ENCODE peak calls at places on chromosomes 6 and 20, in five cellular contexts. J, Q, B, X and U are unnamed samples.

GRCh38 chr6:98769546-98769945 is 64.8 kb upstream of the POU3F2 start:
- DNase-seq in X (no peak), J (peak; percentile 24), B (peak; percentile 19), Q (peak; percentile 40), U (no peak)

GRCh38 chr6:109867009-109867969 is 110.8 kb upstream of the GPR6 start:
- DNase-seq in Q (no peak), B (no peak), X (no peak), J (no peak), U (no peak)

GRCh38 chr6:28880519-28880893 is 43.3 kb downstream of the TRIM27 start:
- DNase-seq in B (no peak), X (no peak), J (no peak), Q (no peak), U (no peak)

GRCh38 chr6:158817298-158818007 is 1.7 kb downstream of the EZR start:
- DNase-seq in J (peak; percentile 49), X (no peak), B (peak; percentile 76), Q (no peak), U (no peak)

GRCh38 chr20:14189794-14190402 is 147.5 kb downstream of the FLRT3 start:
- DNase-seq in X (no peak), J (peak; percentile 30), Q (peak; percentile 31), B (no peak), U (no peak)

GRCh38 chr6:100512203-100512862 is 47.6 kb upstream of the SIM1 start:
- DNase-seq in Q (no peak), B (no peak), X (no peak), J (no peak), U (no peak)

GRCh38 chr6:31272431-31272830 is 539 bp upstream of the HLA-C start:
- DNase-seq in X (no peak), J (no peak), Q (no peak), B (no peak), U (no peak)

GRCh38 chr6:84428300-84428907 is 201.0 kb upstream of the CEP162 start:
- DNase-seq in X (no peak), J (peak; percentile 16), B (peak; percentile 49), Q (peak; percentile 44), U (no peak)

GRCh38 chr20:10558635-10559187 is 115.1 kb downstream of the JAG1 start:
- DNase-seq in B (no peak), Q (no peak), X (peak; percentile 84), J (no peak), U (no peak)

GRCh38 chr6:35486005-35486925 is 10.6 kb downstream of the TEAD3 start:
- DNase-seq in J (no peak), Q (no peak), X (no peak), B (no peak), U (peak; percentile 95)

GRCh38 chr20:25584905-25585704 is at the start of gene NINL:
- DNase-seq in X (no peak), Q (no peak), J (peak; percentile 82), B (peak; percentile 61), U (peak; percentile 89)

GRCh38 chr6:81998432-81998831 is 246.0 kb upstream of the TENT5A start:
- DNase-seq in B (no peak), Q (no peak), J (no peak), X (no peak), U (no peak)

GRCh38 chr6:90315354-90315960 is 18.8 kb upstream of the BACH2 start:
- DNase-seq in X (no peak), B (no peak), J (no peak), Q (no peak), U (no peak)

GRCh38 chr6:150907385-150907784 is 41.9 kb downstream of the MTHFD1L start:
- DNase-seq in J (no peak), B (no peak), X (no peak), Q (no peak), U (no peak)

GRCh38 chr20:37853823-37854375 is 49.0 kb upstream of the VSTM2L start:
- DNase-seq in X (peak; percentile 41), Q (no peak), B (no peak), J (no peak), U (no peak)

GRCh38 chr6:16982827-16983226 is 119.0 kb upstream of the STMND1 start:
- DNase-seq in X (peak; percentile 27), J (no peak), B (no peak), Q (no peak), U (no peak)

GRCh38 chr6:117309613-117310012 is 44.3 kb downstream of the VGLL2 start:
- DNase-seq in X (no peak), Q (no peak), B (no peak), J (no peak), U (no peak)

GRCh38 chr6:152595507-152595906 is 41.7 kb downstream of the SYNE1 start:
- DNase-seq in Q (no peak), J (peak; percentile 16), X (no peak), B (no peak), U (no peak)

GRCh38 chr6:112525749-112526148 is 178.6 kb downstream of the RFPL4B start:
- DNase-seq in X (no peak), Q (no peak), J (no peak), B (no peak), U (no peak)

GRCh38 chr6:105587349-105588115 is 184.7 kb upstream of the PREP start:
- DNase-seq in X (no peak), Q (no peak), J (no peak), B (no peak), U (no peak)

GRCh38 chr6:139925894-139926641 is 551.6 kb upstream of the CITED2 start:
- DNase-seq in J (peak; percentile 71), B (no peak), X (no peak), Q (no peak), U (no peak)

GRCh38 chr20:32997431-32997830 is 6.8 kb downstream of the SUN5 start:
- DNase-seq in J (no peak), Q (no peak), B (no peak), X (no peak), U (no peak)

GRCh38 chr20:44700306-44700705 is 14.9 kb upstream of the CCN5 start:
- DNase-seq in B (no peak), Q (no peak), X (no peak), J (no peak), U (no peak)
- TF ChIP-seq SRF in B (no peak), Q (no peak), X (no peak), J (no peak), U (no peak)

GRCh38 chr6:131640100-131640499 is 3.0 kb downstream of the ENPP3 start:
- DNase-seq in J (no peak), B (no peak), X (no peak), Q (no peak), U (no peak)
- TF ChIP-seq SRF in J (no peak), B (no peak), X (no peak), Q (no peak), U (no peak)

DNA sequence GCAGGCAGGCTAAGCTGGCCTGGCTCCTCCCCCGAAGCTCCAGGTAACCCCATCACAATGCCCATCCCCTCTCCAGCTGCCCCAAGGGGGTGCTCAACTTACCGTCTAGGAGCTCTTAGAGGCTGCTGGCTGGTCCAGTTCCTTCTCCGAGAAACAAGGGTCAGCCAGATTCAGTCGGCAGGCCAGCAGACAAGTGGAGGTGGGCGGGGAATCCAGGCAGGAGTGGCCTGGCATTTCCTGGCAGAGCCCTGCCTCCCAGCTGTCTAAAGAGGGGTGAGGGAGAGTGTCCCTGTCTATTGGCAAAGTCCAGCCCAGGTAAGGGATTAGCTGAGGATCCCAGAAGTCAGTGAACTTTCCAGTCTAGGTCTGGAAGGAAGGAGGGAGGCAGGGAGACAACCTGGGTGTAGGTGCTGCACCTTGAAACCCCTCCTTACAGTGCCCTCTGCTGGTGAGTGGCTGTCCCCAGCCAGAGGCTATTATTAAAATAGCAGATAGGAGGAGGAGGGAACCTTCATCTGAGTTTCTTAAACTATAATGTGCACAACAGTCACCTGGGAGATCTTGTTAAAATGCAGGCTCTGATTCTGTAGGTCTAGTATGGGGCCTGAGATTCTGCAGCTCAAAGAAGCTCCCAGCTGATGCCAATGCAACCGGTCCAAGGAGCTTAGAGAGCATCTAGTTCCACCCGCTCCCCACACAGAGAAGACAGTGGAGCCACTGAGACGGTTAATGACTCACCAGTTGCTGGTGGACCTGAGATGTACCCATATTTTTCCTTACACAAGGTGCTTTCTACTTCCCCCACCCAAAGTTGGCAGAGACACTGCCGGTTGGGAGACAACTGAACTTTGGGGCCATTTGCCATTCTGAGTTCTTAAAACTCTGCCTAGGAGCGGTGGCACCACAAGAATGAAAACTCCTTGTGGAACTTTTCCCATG is at the start of gene UNC5CL:
- DNase-seq in X (no peak), J (peak; percentile 45), B (peak; percentile 82), Q (peak; percentile 27), U (no peak)
- TF ChIP-seq SRF in X (no peak), J (no peak), B (no peak), Q (no peak), U (no peak)

DNA sequence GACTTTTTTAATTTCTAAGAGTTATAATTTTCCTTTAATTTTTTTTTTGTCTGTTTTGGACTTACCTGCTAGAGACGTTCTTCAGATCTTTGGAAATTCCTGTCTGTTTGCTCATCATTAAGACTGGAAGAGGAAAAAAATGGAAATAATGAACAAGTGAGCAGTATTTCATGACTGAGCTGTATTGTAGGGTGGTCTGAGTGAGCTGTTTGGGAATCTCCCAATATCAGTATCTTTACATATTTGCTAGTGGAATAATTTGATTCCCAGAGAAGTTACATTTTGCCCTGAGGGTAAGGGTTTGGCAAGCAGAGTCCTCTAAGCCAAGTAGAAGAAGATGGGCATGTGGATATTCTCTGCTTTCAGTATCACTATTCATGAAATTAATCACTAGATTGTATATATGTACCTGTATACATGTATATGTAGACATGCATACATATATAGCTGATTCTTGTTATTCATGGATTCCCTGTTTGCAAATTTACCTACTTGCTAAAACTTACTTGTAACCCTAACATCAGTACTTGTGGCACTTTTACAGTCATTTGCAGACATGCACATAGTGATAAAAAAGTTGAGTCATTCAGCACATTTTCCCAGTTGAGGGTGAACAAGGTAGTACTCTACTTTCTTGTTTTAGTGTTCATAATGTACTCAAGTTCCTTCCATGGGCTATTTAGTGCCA is 13.5 kb downstream of the ZC2HC1B start:
- DNase-seq in J (no peak), B (no peak), X (no peak), Q (no peak), U (no peak)
- TF ChIP-seq SRF in J (no peak), B (no peak), X (no peak), Q (no peak), U (no peak)

DNA sequence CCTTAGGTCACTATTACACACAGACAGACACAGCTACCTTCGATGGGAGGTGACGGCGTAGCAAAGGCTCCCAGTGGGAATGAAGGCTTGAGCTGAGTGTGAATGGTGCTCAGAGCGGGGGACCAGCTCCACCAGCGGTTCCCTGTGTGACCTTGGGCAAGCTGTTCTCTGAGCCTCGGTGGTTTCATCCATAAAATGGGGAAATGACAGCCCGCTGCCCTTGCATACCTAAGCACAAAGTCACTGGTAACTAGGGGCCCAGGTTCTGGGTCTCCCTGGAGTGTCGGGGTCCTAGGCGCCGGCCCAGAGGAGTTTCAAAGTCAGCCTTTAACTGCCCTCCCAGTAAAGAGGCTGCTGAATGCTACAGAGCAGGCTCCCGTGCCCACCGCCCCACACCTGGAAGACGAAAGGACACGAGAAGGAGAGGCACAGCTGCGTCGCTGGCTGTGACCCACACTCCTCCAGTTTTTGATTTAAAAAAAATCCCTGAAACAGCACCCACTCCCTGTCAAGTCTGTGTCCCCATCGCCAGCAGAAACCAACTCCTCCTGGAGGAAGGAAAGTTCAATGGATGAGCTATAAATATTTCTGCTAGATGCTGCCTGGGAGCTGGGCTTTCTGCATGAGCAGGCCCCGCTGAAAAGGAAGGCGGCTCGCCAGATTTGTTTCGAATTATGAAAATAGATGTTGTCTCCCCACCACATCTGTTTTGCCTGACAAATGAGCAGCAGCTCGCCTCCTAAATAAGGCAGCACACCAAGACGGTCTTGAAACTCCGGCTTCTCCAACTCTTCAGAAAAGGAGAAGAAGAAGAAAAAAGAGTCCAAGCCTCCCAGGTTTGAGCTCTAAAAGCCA is 27.4 kb downstream of the PMEPA1 start:
- DNase-seq in J (no peak), Q (no peak), X (peak; percentile 57), B (no peak), U (no peak)
- TF ChIP-seq SRF in J (no peak), Q (no peak), X (peak; percentile 78), B (no peak), U (no peak)

GRCh38 chr6:122394016-122394415 is 5.4 kb upstream of the HSF2 start:
- DNase-seq in X (no peak), Q (no peak), B (no peak), J (no peak), U (no peak)
- TF ChIP-seq SRF in X (no peak), Q (no peak), B (no peak), J (no peak), U (no peak)